ENCODE peak calls at places on chromosomes 3 and 15, in ten cellular contexts. Y, R, I, N, H, J, Z, O, F and E are unnamed samples.

GRCh38 chr3:72505539-72506430 is 342.5 kb downstream of the SHQ1 start:
- DNase-seq in I (no peak), R (no peak), J (no peak), Y (no peak), F (no peak), Z (no peak), H (no peak), O (no peak), N (no peak), E (no peak)

GRCh38 chr3:155853214-155854146 is 747 bp downstream of the SLC33A1 start:
- DNase-seq in F (peak; percentile 62), J (peak; percentile 74), H (no peak), Y (no peak), N (no peak), Z (peak; percentile 7), I (no peak), R (no peak), O (peak; percentile 45), E (no peak)

GRCh38 chr3:49017978-49018706 is at the start of gene DALRD3:
- DNase-seq in H (peak; percentile 77), N (no peak), O (peak; percentile 75), Y (peak; percentile 84), F (peak; percentile 79), R (no peak), Z (peak; percentile 51), I (peak; percentile 64), J (peak; percentile 86), E (no peak)

GRCh38 chr3:46215810-46216414 is 7.8 kb upstream of the CCR1 start:
- DNase-seq in F (peak; percentile 63), Z (peak; percentile 77), J (no peak), N (no peak), Y (no peak), R (no peak), O (peak; percentile 47), H (no peak), I (no peak), E (no peak)

GRCh38 chr3:43691120-43692002 is 623 bp downstream of the ABHD5 start:
- DNase-seq in I (no peak), F (peak; percentile 89), Y (peak; percentile 87), H (peak; percentile 72), N (peak; percentile 36), Z (peak; percentile 22), J (peak; percentile 80), O (peak; percentile 78), R (no peak), E (peak; percentile 48)

GRCh38 chr15:79432345-79433311 is 492 bp downstream of the MINAR1 start:
- DNase-seq in Z (no peak), N (no peak), F (no peak), O (no peak), Y (no peak), R (no peak), J (peak; percentile 74), H (no peak), I (no peak), E (no peak)

GRCh38 chr3:172673210-172673679 is 37.6 kb downstream of the NCEH1 start:
- DNase-seq in N (no peak), R (no peak), Z (peak; percentile 80), H (no peak), Y (peak; percentile 72), I (no peak), O (peak; percentile 93), F (peak; percentile 73), J (peak; percentile 82), E (peak; percentile 71)

GRCh38 chr3:40317061-40317676 is 7.7 kb downstream of the EIF1B start:
- DNase-seq in R (peak; percentile 55), O (peak; percentile 35), I (no peak), J (peak; percentile 80), Z (peak; percentile 71), Y (no peak), H (no peak), N (no peak), F (no peak), E (no peak)

GRCh38 chr15:50182233-50183013 is 427 bp downstream of the SLC27A2 start:
- DNase-seq in O (peak; percentile 32), Y (peak; percentile 84), I (peak; percentile 37), H (no peak), R (no peak), F (peak; percentile 61), J (peak; percentile 61), Z (peak; percentile 15), N (no peak), E (no peak)

GRCh38 chr3:138234401-138235179 is 47.5 kb downstream of the ARMC8 start:
- DNase-seq in F (no peak), J (no peak), Y (no peak), Z (peak; percentile 76), O (no peak), N (no peak), I (no peak), R (peak; percentile 55), H (no peak), E (no peak)

GRCh38 chr3:64203969-64204632 is 21.2 kb downstream of the PRICKLE2 start:
- DNase-seq in Z (no peak), N (no peak), H (no peak), R (no peak), F (no peak), J (no peak), I (no peak), Y (no peak), O (no peak), E (no peak)

GRCh38 chr3:64207289-64208086 is 17.8 kb downstream of the PRICKLE2 start:
- DNase-seq in O (no peak), Z (peak; percentile 85), N (no peak), H (no peak), R (no peak), I (no peak), J (no peak), F (no peak), Y (no peak), E (no peak)

GRCh38 chr3:64199933-64200332 is 25.3 kb downstream of the PRICKLE2 start:
- DNase-seq in N (no peak), R (no peak), H (no peak), Z (no peak), Y (no peak), O (no peak), I (no peak), F (no peak), J (no peak), E (no peak)

DNA sequence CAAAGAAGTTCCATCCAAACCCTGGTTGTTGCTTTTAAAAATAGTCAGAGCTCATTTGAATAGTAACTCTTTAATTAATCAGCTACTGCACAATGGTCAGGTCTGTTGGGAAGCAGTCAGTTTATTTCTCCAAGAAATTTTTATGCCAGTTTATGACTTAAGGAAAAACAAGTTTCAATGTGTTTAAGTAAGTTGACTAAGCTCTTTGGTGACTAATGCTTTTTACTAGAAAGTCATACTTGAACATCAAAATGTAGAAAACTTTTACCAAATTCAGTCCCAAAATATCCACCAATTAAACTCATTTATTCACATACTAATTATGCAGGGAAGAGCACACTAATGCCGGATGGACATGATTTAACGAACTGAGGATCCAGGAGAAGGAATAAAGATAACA is 22.1 kb downstream of the PRICKLE2 start:
- DNase-seq in Z (peak; percentile 61), N (no peak), F (no peak), H (no peak), J (no peak), R (no peak), O (no peak), Y (no peak), I (no peak), E (no peak)
- TF ChIP-seq CTCF in Z (no peak), N (no peak), F (no peak), H (no peak), J (no peak), R (no peak), O (no peak), Y (no peak), I (no peak), E (no peak)

GRCh38 chr3:14402304-14402811 is at the start of gene SLC6A6:
- DNase-seq in Z (peak; percentile 93), N (peak; percentile 92), R (peak; percentile 83), F (peak; percentile 99), H (peak; percentile 96), J (peak; percentile 97), O (peak; percentile 94), I (peak; percentile 91), Y (peak; percentile 96), E (peak; percentile 95)
- TF ChIP-seq CTCF in Z (peak; percentile 36), N (peak; percentile 14), R (peak; percentile 51), F (peak; percentile 46), H (peak; percentile 30), J (peak; percentile 50), O (peak; percentile 25), I (no peak), Y (no peak), E (peak; percentile 37)

GRCh38 chr3:125055165-125055912 is 458 bp downstream of the HEG1 start:
- DNase-seq in J (no peak), F (no peak), N (no peak), I (peak; percentile 28), H (peak; percentile 73), R (no peak), Y (peak; percentile 53), O (peak; percentile 29), Z (peak; percentile 20), E (no peak)

GRCh38 chr3:125052671-125053303 is 3.0 kb downstream of the HEG1 start:
- DNase-seq in R (peak; percentile 64), Z (peak; percentile 92), O (no peak), F (no peak), Y (no peak), J (peak; percentile 44), I (no peak), N (no peak), H (no peak), E (no peak)

GRCh38 chr3:125055913-125056705 is at the start of gene HEG1:
- DNase-seq in H (peak; percentile 88), R (no peak), J (peak; percentile 91), I (peak; percentile 66), F (peak; percentile 91), Y (peak; percentile 86), N (peak; percentile 64), Z (peak; percentile 77), O (peak; percentile 59), E (peak; percentile 75)

GRCh38 chr3:125053304-125053699 is 2.5 kb downstream of the HEG1 start:
- DNase-seq in O (no peak), N (no peak), I (no peak), H (no peak), Y (no peak), J (no peak), F (no peak), R (no peak), Z (no peak), E (no peak)

DNA sequence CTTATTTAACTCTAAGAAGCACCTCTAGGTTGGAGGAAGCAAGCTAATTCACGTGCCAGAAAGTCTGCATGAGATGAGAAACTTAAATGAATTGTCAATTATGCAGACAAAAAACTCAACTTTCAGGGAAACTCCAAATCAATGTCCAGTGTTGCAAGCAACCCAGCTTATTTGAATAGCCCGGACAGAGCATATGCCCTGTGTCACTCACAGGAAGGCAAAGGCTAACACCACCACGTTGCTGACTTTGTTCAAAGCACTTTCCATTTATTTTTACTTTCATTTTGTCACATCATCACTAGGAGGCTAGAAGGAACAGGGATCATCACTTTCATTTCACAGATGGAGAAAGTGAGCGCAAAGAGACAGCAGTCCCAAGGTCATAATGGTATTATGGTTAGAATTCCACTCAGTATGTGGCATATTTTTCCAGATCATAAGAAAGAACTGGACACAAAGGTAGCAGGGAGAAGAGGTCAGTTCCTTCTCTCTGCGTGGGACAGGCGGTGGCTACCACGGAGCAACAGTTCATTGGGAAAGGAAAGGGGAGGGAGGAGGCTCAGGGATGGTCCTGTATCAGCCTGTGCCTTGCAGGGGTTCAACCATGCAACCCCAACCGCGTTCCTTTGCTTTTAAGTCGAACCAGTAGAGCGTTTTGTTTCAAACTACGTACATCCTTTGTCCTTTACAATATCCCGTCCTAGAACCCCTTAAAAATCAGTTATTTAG is 1.2 kb downstream of the HEG1 start:
- DNase-seq in O (no peak), N (no peak), Z (peak; percentile 68), H (no peak), I (no peak), Y (no peak), J (peak; percentile 53), R (no peak), F (no peak), E (no peak)
- TF ChIP-seq CTCF in O (no peak), N (no peak), Z (peak; percentile 8), H (no peak), I (no peak), Y (no peak), J (no peak), R (peak; percentile 27), F (no peak), E (no peak)

GRCh38 chr3:45137656-45138181 is 8.5 kb downstream of the CDCP1 start:
- DNase-seq in Y (no peak), O (peak; percentile 38), H (no peak), N (no peak), F (no peak), I (no peak), J (no peak), Z (no peak), R (no peak), E (no peak)
- TF ChIP-seq CTCF in Y (no peak), O (no peak), H (no peak), N (no peak), F (no peak), I (no peak), J (no peak), Z (no peak), R (no peak), E (no peak)